ENCODE peak calls at places on chromosomes 4 and X, in four cellular contexts. J is CD4-positive, alpha-beta memory T cell; O is foreskin fibroblast; H is fibroblast of pulmonary artery. L is an unnamed sample.

GRCh38 chr4:118969359-118969758 is 80.7 kb downstream of the SYNPO2 start:
- DNase-seq in J (no peak), H (peak), O (peak), L (no peak)

GRCh38 chr4:151957163-151957562 is 196.4 kb upstream of the GATB start:
- DNase-seq in J (no peak), H (no peak), O (no peak), L (no peak)

GRCh38 chr4:77631276-77631675 is 25.7 kb downstream of the CXCL13 start:
- DNase-seq in J (no peak), H (no peak), O (no peak), L (no peak)

GRCh38 chrX:22666441-22666840 is 333.3 kb upstream of the DDX53 start:
- DNase-seq in O (no peak), J (no peak), H (peak), L (no peak)

GRCh38 chrX:19904778-19905367 is 17.5 kb upstream of the SH3KBP1 start:
- DNase-seq in J (peak), H (peak), O (no peak), L (no peak)

GRCh38 chrX:96372313-96373046 is 312.2 kb upstream of the DIAPH2 start:
- DNase-seq in O (peak), H (peak), J (peak), L (no peak)

GRCh38 chr4:88939697-88940096 is 117.3 kb downstream of the FAM13A start:
- DNase-seq in H (peak), J (no peak), O (no peak), L (no peak)

GRCh38 chrX:39427492-39428289 is 626.4 kb downstream of the MID1IP1 start:
- DNase-seq in H (peak), J (no peak), O (peak), L (no peak)

GRCh38 chr4:59091376-59092142 is 1981.4 kb upstream of the IGFBP7 start:
- DNase-seq in J (no peak), O (no peak), H (no peak), L (no peak)

GRCh38 chr4:75908555-75908954 is 6.3 kb upstream of the PPEF2 start:
- DNase-seq in J (no peak), H (peak), O (peak), L (peak)

GRCh38 chr4:163748474-163748873 is 254.0 kb downstream of the TMA16 start:
- DNase-seq in J (no peak), H (no peak), O (no peak), L (no peak)

GRCh38 chr4:145881991-145882390 is 56.6 kb downstream of the ZNF827 start:
- DNase-seq in O (no peak), H (no peak), J (no peak), L (no peak)

GRCh38 chrX:4547218-4547836 is 833.9 kb upstream of the PRKX start:
- DNase-seq in O (peak), H (peak), J (no peak), L (no peak)

GRCh38 chr4:122305853-122306252 is 73.0 kb upstream of the ADAD1 start:
- DNase-seq in O (no peak), J (no peak), H (no peak), L (no peak)

GRCh38 chr4:176927664-176928063 is 134.9 kb upstream of the VEGFC start:
- DNase-seq in J (no peak), H (peak), O (peak), L (no peak)

GRCh38 chr4:3607690-3608514 is 75.7 kb upstream of the LRPAP1 start:
- DNase-seq in O (no peak), J (no peak), H (no peak), L (no peak)

GRCh38 chrX:43813898-43814297 is 68.4 kb downstream of the MAOB start:
- DNase-seq in H (peak), O (no peak), J (no peak), L (no peak)

GRCh38 chr4:111066887-111067286 is 444.0 kb upstream of the PITX2 start:
- DNase-seq in O (peak), J (no peak), H (no peak), L (no peak)

GRCh38 chr4:126395661-126396060 is 1080.9 kb downstream of the FAT4 start:
- DNase-seq in O (peak), J (no peak), H (peak), L (no peak)

GRCh38 chrX:103651374-103651773 is 22.6 kb downstream of the TCEAL1 start:
- DNase-seq in J (no peak), O (no peak), H (no peak), L (no peak)

GRCh38 chrX:103343105-103343504 is 13.1 kb downstream of the TCEAL7 start:
- DNase-seq in O (peak), H (peak), J (peak), L (peak)

GRCh38 chrX:12999422-12999821 is 24.5 kb downstream of the TMSB4X start:
- DNase-seq in H (no peak), J (peak), O (no peak), L (no peak)

GRCh38 chrX:108736509-108737479 is at the start of gene IRS4:
- DNase-seq in O (no peak), H (peak), J (no peak), L (no peak)

GRCh38 chrX:128365523-128365922 is 313.3 kb upstream of the ACTRT1 start:
- DNase-seq in O (no peak), J (no peak), H (no peak), L (no peak)

GRCh38 chrX:102950908-102951866 is 14.1 kb downstream of the RAB40AL start:
- DNase-seq in O (peak), J (peak), H (peak), L (peak)

GRCh38 chrX:39972340-39972739 is 125.4 kb downstream of the BCOR start:
- DNase-seq in J (no peak), H (peak), O (peak), L (no peak)

GRCh38 chr4:107839166-107839565 is 14.4 kb downstream of the SGMS2 start:
- DNase-seq in J (no peak), H (no peak), O (no peak), L (no peak)

GRCh38 chrX:153634236-153634635 is 12.8 kb upstream of the DUSP9 start:
- DNase-seq in O (no peak), J (no peak), H (no peak), L (no peak)

GRCh38 chr4:139735381-139736256 is 70.0 kb downstream of the MGST2 start:
- DNase-seq in J (no peak), O (no peak), H (no peak), L (no peak)
- H3K4me3 ChIP-seq in J (no peak), O (peak), H (peak), L (peak)

DNA sequence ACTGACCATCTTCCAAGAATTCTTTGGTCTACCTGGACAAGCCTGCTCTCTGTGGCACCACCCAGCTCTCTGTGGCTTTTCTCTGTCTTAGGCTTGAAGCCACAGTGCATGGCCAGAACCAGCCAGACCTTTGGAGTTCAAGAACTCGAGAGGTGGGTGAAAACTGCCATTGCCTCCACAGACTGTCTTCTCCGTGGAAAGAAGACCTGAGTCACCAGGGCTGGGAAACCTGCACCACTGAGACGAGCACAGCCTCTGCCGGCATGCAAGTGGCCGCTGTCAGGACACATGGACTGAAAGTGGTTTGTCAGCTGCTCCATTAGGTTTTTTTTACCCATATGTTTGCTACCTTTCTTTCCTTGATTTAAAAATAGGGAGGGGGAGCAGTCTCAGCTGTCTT is 74.5 kb downstream of the MGST2 start:
- DNase-seq in J (no peak), O (no peak), H (no peak), L (peak)
- H3K4me3 ChIP-seq in J (no peak), O (no peak), H (peak), L (no peak)

GRCh38 chrX:47941423-47941822 is 62.4 kb downstream of the ZNF182 start:
- DNase-seq in H (no peak), J (no peak), O (no peak), L (no peak)

GRCh38 chrX:47940448-47940847 is 63.3 kb downstream of the ZNF182 start:
- DNase-seq in J (no peak), O (no peak), H (no peak), L (no peak)

GRCh38 chrX:47936940-47937317 is 66.9 kb downstream of the ZNF182 start:
- DNase-seq in H (no peak), J (no peak), O (no peak), L (no peak)

GRCh38 chrX:47936224-47936939 is 67.4 kb downstream of the ZNF182 start:
- DNase-seq in J (no peak), O (no peak), H (peak), L (no peak)
- H3K4me3 ChIP-seq in J (no peak), O (no peak), H (peak), L (no peak)

DNA sequence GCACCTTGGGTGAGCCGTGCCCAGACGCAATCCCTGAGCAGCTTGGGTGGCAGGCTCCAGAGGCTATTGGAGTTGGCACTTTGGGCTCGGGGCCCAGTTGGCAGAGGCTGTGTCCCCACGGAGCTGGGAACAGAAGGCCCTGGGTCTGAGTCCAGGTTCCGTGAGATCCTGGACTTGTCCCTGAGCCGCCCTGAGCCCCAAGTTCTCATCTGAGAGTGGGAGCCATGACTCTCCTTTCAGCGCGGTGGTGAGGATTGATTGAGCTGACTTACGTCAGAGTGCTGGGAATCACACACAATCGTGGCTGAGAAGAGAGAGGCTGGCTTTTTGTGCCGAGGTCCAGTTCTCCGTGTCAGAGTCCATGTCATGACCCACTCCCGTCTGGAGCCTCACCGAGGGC is 98.0 kb downstream of the PSAPL1 start:
- DNase-seq in H (no peak), O (no peak), J (no peak), L (no peak)
- H3K4me3 ChIP-seq in H (no peak), O (no peak), J (no peak), L (no peak)

DNA sequence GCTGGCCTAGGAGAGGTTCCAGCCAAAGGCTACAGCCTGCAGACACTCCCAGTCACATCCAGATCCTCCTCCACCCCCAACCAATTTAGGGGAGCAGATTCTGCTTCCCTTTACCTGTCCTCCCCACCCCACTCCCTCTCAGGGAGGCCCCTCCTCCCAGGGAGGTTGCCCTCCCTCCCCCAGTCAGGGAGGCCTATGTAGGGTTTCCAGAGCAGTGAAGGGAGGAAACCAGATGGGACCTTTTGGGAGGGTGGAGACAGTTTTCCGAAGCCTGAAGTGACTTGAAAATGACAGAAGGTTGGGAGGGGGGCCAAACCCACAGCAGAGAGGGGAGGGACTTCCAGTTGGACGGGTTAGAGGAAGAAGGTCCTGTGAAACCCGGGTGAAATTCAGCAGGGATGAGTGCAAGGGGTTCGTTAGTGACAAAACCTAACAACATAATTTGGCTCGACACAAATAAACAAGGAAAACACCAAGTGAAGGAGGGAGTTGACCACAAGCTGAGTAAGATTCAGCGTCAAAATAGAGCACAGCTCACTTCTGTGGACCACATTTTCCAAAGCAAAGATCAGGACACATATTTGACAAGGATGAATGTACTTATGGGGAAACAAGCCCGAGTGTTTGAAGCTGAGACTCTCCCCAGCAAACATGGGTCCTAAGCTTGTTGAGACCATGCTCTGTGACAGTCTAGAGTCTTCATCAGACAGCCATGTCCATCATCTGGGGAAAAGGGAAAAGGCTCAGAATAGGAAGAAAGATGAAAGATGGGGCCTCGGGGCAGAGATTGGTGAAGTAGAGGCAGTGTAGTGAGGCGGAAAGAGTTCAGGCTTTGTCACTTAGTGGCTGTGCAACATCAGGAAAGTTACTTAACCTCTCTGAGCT is 46.4 kb downstream of the PRPS1 start:
- DNase-seq in H (peak), J (peak), O (peak), L (peak)
- H3K4me3 ChIP-seq in H (peak), J (peak), O (no peak), L (no peak)

L was measured in lower leg skin.